ENCODE peak calls at places on chromosomes 13 and 19, in six cellular contexts. One of them, this sample, is unnamed.

GRCh38 chr13:25742220-25742619 is 309.6 kb downstream of the SHISA2 start:
- DNase-seq in mucosa of descending colon: no peak
- DNase-seq in NCI-H1092 treated with DMSO at 0.1 percent for 48 hours: no peak
- DNase-seq in neural progenitor cell: no peak
- DNase-seq in fibroblast of the conjunctiva: no peak
- DNase-seq in H9: no peak
- DNase-seq in this sample: no peak

GRCh38 chr13:41401371-41401770 is 56.0 kb upstream of the RGCC start:
- DNase-seq in mucosa of descending colon: no peak
- DNase-seq in NCI-H1092 treated with DMSO at 0.1 percent for 48 hours: no peak
- DNase-seq in neural progenitor cell: peak
- DNase-seq in fibroblast of the conjunctiva: no peak
- DNase-seq in H9: peak
- DNase-seq in this sample: peak

GRCh38 chr13:41177616-41178015 is 16.8 kb downstream of the KBTBD7 start:
- DNase-seq in mucosa of descending colon: no peak
- DNase-seq in NCI-H1092 treated with DMSO at 0.1 percent for 48 hours: no peak
- DNase-seq in neural progenitor cell: no peak
- DNase-seq in fibroblast of the conjunctiva: no peak
- DNase-seq in H9: no peak
- DNase-seq in this sample: no peak

GRCh38 chr13:114047358-114047881 is 73.5 kb upstream of the C13orf46 start:
- DNase-seq in mucosa of descending colon: no peak
- DNase-seq in NCI-H1092 treated with DMSO at 0.1 percent for 48 hours: peak
- DNase-seq in neural progenitor cell: no peak
- DNase-seq in fibroblast of the conjunctiva: no peak
- DNase-seq in H9: no peak
- DNase-seq in this sample: no peak

GRCh38 chr19:50419580-50420035 is 870 bp downstream of the SPIB start:
- DNase-seq in mucosa of descending colon: no peak
- DNase-seq in NCI-H1092 treated with DMSO at 0.1 percent for 48 hours: no peak
- DNase-seq in neural progenitor cell: no peak
- DNase-seq in fibroblast of the conjunctiva: no peak
- DNase-seq in H9: no peak
- DNase-seq in this sample: no peak

GRCh38 chr13:67148219-67148583 is 81.9 kb downstream of the PCDH9 start:
- DNase-seq in mucosa of descending colon: no peak
- DNase-seq in NCI-H1092 treated with DMSO at 0.1 percent for 48 hours: no peak
- DNase-seq in neural progenitor cell: no peak
- DNase-seq in fibroblast of the conjunctiva: no peak
- DNase-seq in H9: no peak
- DNase-seq in this sample: no peak

GRCh38 chr13:19345916-19346422 is 164.3 kb upstream of the TUBA3C start:
- DNase-seq in mucosa of descending colon: no peak
- DNase-seq in NCI-H1092 treated with DMSO at 0.1 percent for 48 hours: no peak
- DNase-seq in neural progenitor cell: no peak
- DNase-seq in fibroblast of the conjunctiva: no peak
- DNase-seq in H9: no peak
- DNase-seq in this sample: no peak

GRCh38 chr19:19554074-19555023 is 16.3 kb downstream of the CILP2 start:
- DNase-seq in mucosa of descending colon: peak
- DNase-seq in NCI-H1092 treated with DMSO at 0.1 percent for 48 hours: peak
- DNase-seq in neural progenitor cell: peak
- DNase-seq in fibroblast of the conjunctiva: no peak
- DNase-seq in H9: peak
- DNase-seq in this sample: peak

GRCh38 chr13:42477588-42478190 is 96.3 kb upstream of the TNFSF11 start:
- DNase-seq in mucosa of descending colon: no peak
- DNase-seq in NCI-H1092 treated with DMSO at 0.1 percent for 48 hours: peak
- DNase-seq in neural progenitor cell: no peak
- DNase-seq in fibroblast of the conjunctiva: no peak
- DNase-seq in H9: no peak
- DNase-seq in this sample: no peak

GRCh38 chr13:27981006-27981708 is 7.3 kb downstream of the URAD start:
- DNase-seq in mucosa of descending colon: peak
- DNase-seq in NCI-H1092 treated with DMSO at 0.1 percent for 48 hours: no peak
- DNase-seq in neural progenitor cell: no peak
- DNase-seq in fibroblast of the conjunctiva: no peak
- DNase-seq in H9: no peak
- DNase-seq in this sample: no peak

GRCh38 chr19:16849168-16849567 is 20.0 kb downstream of the SIN3B start:
- DNase-seq in mucosa of descending colon: peak
- DNase-seq in NCI-H1092 treated with DMSO at 0.1 percent for 48 hours: no peak
- DNase-seq in neural progenitor cell: no peak
- DNase-seq in fibroblast of the conjunctiva: peak
- DNase-seq in H9: no peak
- DNase-seq in this sample: no peak

GRCh38 chr19:10887616-10888367 is 16.4 kb downstream of the CARM1 start:
- DNase-seq in mucosa of descending colon: no peak
- DNase-seq in NCI-H1092 treated with DMSO at 0.1 percent for 48 hours: no peak
- DNase-seq in neural progenitor cell: no peak
- DNase-seq in fibroblast of the conjunctiva: no peak
- DNase-seq in H9: peak
- DNase-seq in this sample: peak

GRCh38 chr13:62209539-62209938 is 793.9 kb upstream of the PCDH20 start:
- DNase-seq in mucosa of descending colon: no peak
- DNase-seq in NCI-H1092 treated with DMSO at 0.1 percent for 48 hours: peak
- DNase-seq in neural progenitor cell: no peak
- DNase-seq in fibroblast of the conjunctiva: no peak
- DNase-seq in H9: no peak
- DNase-seq in this sample: no peak

GRCh38 chr13:114135731-114136171 is 3.3 kb upstream of the RASA3 start:
- DNase-seq in mucosa of descending colon: no peak
- DNase-seq in NCI-H1092 treated with DMSO at 0.1 percent for 48 hours: no peak
- DNase-seq in neural progenitor cell: no peak
- DNase-seq in fibroblast of the conjunctiva: no peak
- DNase-seq in H9: no peak
- DNase-seq in this sample: no peak

GRCh38 chr13:82717249-82717648 is 1165.0 kb downstream of the SLITRK1 start:
- DNase-seq in mucosa of descending colon: no peak
- DNase-seq in NCI-H1092 treated with DMSO at 0.1 percent for 48 hours: no peak
- DNase-seq in neural progenitor cell: no peak
- DNase-seq in fibroblast of the conjunctiva: no peak
- DNase-seq in H9: no peak
- DNase-seq in this sample: no peak

GRCh38 chr19:12773571-12773970 is 1.8 kb downstream of the HOOK2 start:
- DNase-seq in mucosa of descending colon: no peak
- DNase-seq in NCI-H1092 treated with DMSO at 0.1 percent for 48 hours: no peak
- DNase-seq in neural progenitor cell: no peak
- DNase-seq in fibroblast of the conjunctiva: no peak
- DNase-seq in H9: no peak
- DNase-seq in this sample: no peak

GRCh38 chr13:60178327-60178726 is 14.6 kb upstream of the DIAPH3 start:
- DNase-seq in mucosa of descending colon: no peak
- DNase-seq in NCI-H1092 treated with DMSO at 0.1 percent for 48 hours: no peak
- DNase-seq in neural progenitor cell: no peak
- DNase-seq in fibroblast of the conjunctiva: no peak
- DNase-seq in H9: no peak
- DNase-seq in this sample: no peak

GRCh38 chr13:111337206-111337605 is 16.8 kb downstream of the TEX29 start:
- DNase-seq in mucosa of descending colon: no peak
- DNase-seq in NCI-H1092 treated with DMSO at 0.1 percent for 48 hours: no peak
- DNase-seq in neural progenitor cell: no peak
- DNase-seq in fibroblast of the conjunctiva: peak
- DNase-seq in H9: peak
- DNase-seq in this sample: no peak

GRCh38 chr19:34428549-34429285 is 536 bp downstream of the UBA2 start:
- DNase-seq in mucosa of descending colon: peak
- DNase-seq in NCI-H1092 treated with DMSO at 0.1 percent for 48 hours: no peak
- DNase-seq in neural progenitor cell: peak
- DNase-seq in fibroblast of the conjunctiva: no peak
- DNase-seq in H9: no peak
- DNase-seq in this sample: peak

GRCh38 chr19:33005440-33005839 is 33.4 kb downstream of the FAAP24 start:
- DNase-seq in mucosa of descending colon: no peak
- DNase-seq in NCI-H1092 treated with DMSO at 0.1 percent for 48 hours: no peak
- DNase-seq in neural progenitor cell: no peak
- DNase-seq in fibroblast of the conjunctiva: no peak
- DNase-seq in H9: no peak
- DNase-seq in this sample: peak

GRCh38 chr19:42150353-42150752 is 18.1 kb upstream of the POU2F2 start:
- DNase-seq in mucosa of descending colon: no peak
- DNase-seq in NCI-H1092 treated with DMSO at 0.1 percent for 48 hours: peak
- DNase-seq in neural progenitor cell: no peak
- DNase-seq in fibroblast of the conjunctiva: no peak
- DNase-seq in H9: no peak
- DNase-seq in this sample: no peak

GRCh38 chr19:2986951-2987491 is 9.7 kb downstream of the TLE6 start:
- DNase-seq in mucosa of descending colon: no peak
- DNase-seq in NCI-H1092 treated with DMSO at 0.1 percent for 48 hours: peak
- DNase-seq in neural progenitor cell: peak
- DNase-seq in fibroblast of the conjunctiva: no peak
- DNase-seq in H9: peak
- DNase-seq in this sample: peak

GRCh38 chr19:30219682-30220081 is 152.5 kb upstream of the ZNF536 start:
- DNase-seq in mucosa of descending colon: no peak
- DNase-seq in NCI-H1092 treated with DMSO at 0.1 percent for 48 hours: no peak
- DNase-seq in neural progenitor cell: no peak
- DNase-seq in fibroblast of the conjunctiva: no peak
- DNase-seq in H9: no peak
- DNase-seq in this sample: no peak

GRCh38 chr19:35733180-35734125 is 8.8 kb downstream of the IGFLR1 start:
- DNase-seq in mucosa of descending colon: no peak
- DNase-seq in NCI-H1092 treated with DMSO at 0.1 percent for 48 hours: no peak
- DNase-seq in neural progenitor cell: no peak
- DNase-seq in fibroblast of the conjunctiva: no peak
- DNase-seq in H9: no peak
- DNase-seq in this sample: no peak

GRCh38 chr13:101397742-101398141 is 18.6 kb downstream of the NALCN start:
- DNase-seq in mucosa of descending colon: no peak
- DNase-seq in NCI-H1092 treated with DMSO at 0.1 percent for 48 hours: no peak
- DNase-seq in neural progenitor cell: no peak
- DNase-seq in fibroblast of the conjunctiva: peak
- DNase-seq in H9: no peak
- DNase-seq in this sample: no peak

GRCh38 chr19:48196321-48196761 is 25.9 kb downstream of the ZSWIM9 start:
- DNase-seq in mucosa of descending colon: no peak
- DNase-seq in NCI-H1092 treated with DMSO at 0.1 percent for 48 hours: no peak
- DNase-seq in neural progenitor cell: no peak
- DNase-seq in fibroblast of the conjunctiva: no peak
- DNase-seq in H9: no peak
- DNase-seq in this sample: peak

GRCh38 chr19:17577698-17578097 is 22.2 kb downstream of the COLGALT1 start:
- DNase-seq in mucosa of descending colon: no peak
- DNase-seq in NCI-H1092 treated with DMSO at 0.1 percent for 48 hours: no peak
- DNase-seq in neural progenitor cell: no peak
- DNase-seq in fibroblast of the conjunctiva: no peak
- DNase-seq in H9: peak
- DNase-seq in this sample: no peak

This sample was measured in ELF-1.